ENCODE peak calls at places on chromosomes 16 and 17, in six cellular contexts. One of them, this sample, is unnamed.

GRCh38 chr16:1152651-1153259 is at the start of gene CACNA1H:
- DNase-seq in cardiac fibroblast: no peak
- DNase-seq in left ventricle myocardium inferior: peak; percentile 34
- DNase-seq in sciatic nerve: peak; percentile 66
- DNase-seq in activated T-cell treated with anti-CD3 and anti-CD28 coated beads for 24 hours: peak; percentile 36
- DNase-seq in CD8-positive, alpha-beta T cell: peak; percentile 27
- DNase-seq in this sample: no peak

GRCh38 chr17:7883781-7884386 is 4.7 kb upstream of the CHD3 start:
- DNase-seq in sciatic nerve: no peak
- DNase-seq in activated T-cell treated with anti-CD3 and anti-CD28 coated beads for 24 hours: peak; percentile 27
- DNase-seq in left ventricle myocardium inferior: no peak
- DNase-seq in CD8-positive, alpha-beta T cell: no peak
- DNase-seq in cardiac fibroblast: peak; percentile 42
- DNase-seq in this sample: no peak

GRCh38 chr17:27550291-27550930 is 80.6 kb upstream of the LGALS9 start:
- DNase-seq in activated T-cell treated with anti-CD3 and anti-CD28 coated beads for 24 hours: no peak
- DNase-seq in sciatic nerve: no peak
- DNase-seq in cardiac fibroblast: no peak
- DNase-seq in CD8-positive, alpha-beta T cell: no peak
- DNase-seq in left ventricle myocardium inferior: no peak
- DNase-seq in this sample: no peak

GRCh38 chr17:82414548-82415281 is 3.4 kb upstream of the HEXD start:
- DNase-seq in CD8-positive, alpha-beta T cell: peak; percentile 49
- DNase-seq in cardiac fibroblast: peak; percentile 81
- DNase-seq in left ventricle myocardium inferior: peak; percentile 76
- DNase-seq in sciatic nerve: peak; percentile 86
- DNase-seq in activated T-cell treated with anti-CD3 and anti-CD28 coated beads for 24 hours: peak; percentile 64
- DNase-seq in this sample: no peak

GRCh38 chr16:85812811-85813700 is 13.6 kb downstream of the COX4I1 start:
- DNase-seq in CD8-positive, alpha-beta T cell: no peak
- DNase-seq in activated T-cell treated with anti-CD3 and anti-CD28 coated beads for 24 hours: no peak
- DNase-seq in sciatic nerve: no peak
- DNase-seq in cardiac fibroblast: no peak
- DNase-seq in left ventricle myocardium inferior: no peak
- DNase-seq in this sample: no peak

GRCh38 chr16:56203052-56203451 is 11.8 kb downstream of the GNAO1 start:
- DNase-seq in cardiac fibroblast: peak; percentile 28
- DNase-seq in sciatic nerve: no peak
- DNase-seq in activated T-cell treated with anti-CD3 and anti-CD28 coated beads for 24 hours: peak; percentile 50
- DNase-seq in left ventricle myocardium inferior: no peak
- DNase-seq in CD8-positive, alpha-beta T cell: no peak
- DNase-seq in this sample: peak; percentile 68

GRCh38 chr17:68320311-68320865 is 29.1 kb downstream of the ARSG start:
- DNase-seq in cardiac fibroblast: no peak
- DNase-seq in left ventricle myocardium inferior: no peak
- DNase-seq in activated T-cell treated with anti-CD3 and anti-CD28 coated beads for 24 hours: no peak
- DNase-seq in sciatic nerve: no peak
- DNase-seq in CD8-positive, alpha-beta T cell: no peak
- DNase-seq in this sample: no peak

GRCh38 chr16:46839986-46840443 is 9.0 kb upstream of the C16orf87 start:
- DNase-seq in activated T-cell treated with anti-CD3 and anti-CD28 coated beads for 24 hours: no peak
- DNase-seq in cardiac fibroblast: no peak
- DNase-seq in left ventricle myocardium inferior: no peak
- DNase-seq in sciatic nerve: no peak
- DNase-seq in CD8-positive, alpha-beta T cell: no peak
- DNase-seq in this sample: no peak

GRCh38 chr17:43816336-43817320 is 16.3 kb downstream of the MPP3 start:
- DNase-seq in CD8-positive, alpha-beta T cell: no peak
- DNase-seq in left ventricle myocardium inferior: no peak
- DNase-seq in cardiac fibroblast: no peak
- DNase-seq in sciatic nerve: no peak
- DNase-seq in activated T-cell treated with anti-CD3 and anti-CD28 coated beads for 24 hours: no peak
- DNase-seq in this sample: no peak

GRCh38 chr17:40846515-40847155 is 20.4 kb downstream of the KRT12 start:
- DNase-seq in cardiac fibroblast: no peak
- DNase-seq in activated T-cell treated with anti-CD3 and anti-CD28 coated beads for 24 hours: no peak
- DNase-seq in sciatic nerve: no peak
- DNase-seq in left ventricle myocardium inferior: no peak
- DNase-seq in CD8-positive, alpha-beta T cell: no peak
- DNase-seq in this sample: no peak

GRCh38 chr16:84841787-84842300 is 22.1 kb downstream of the CRISPLD2 start:
- DNase-seq in left ventricle myocardium inferior: no peak
- DNase-seq in sciatic nerve: no peak
- DNase-seq in CD8-positive, alpha-beta T cell: no peak
- DNase-seq in cardiac fibroblast: no peak
- DNase-seq in activated T-cell treated with anti-CD3 and anti-CD28 coated beads for 24 hours: no peak
- DNase-seq in this sample: no peak

GRCh38 chr17:2423271-2423670 is 22.4 kb upstream of the MNT start:
- DNase-seq in activated T-cell treated with anti-CD3 and anti-CD28 coated beads for 24 hours: no peak
- DNase-seq in cardiac fibroblast: no peak
- DNase-seq in sciatic nerve: no peak
- DNase-seq in CD8-positive, alpha-beta T cell: no peak
- DNase-seq in left ventricle myocardium inferior: no peak
- DNase-seq in this sample: no peak

GRCh38 chr17:45022655-45023339 is 28.6 kb downstream of the DCAKD start:
- DNase-seq in cardiac fibroblast: no peak
- DNase-seq in CD8-positive, alpha-beta T cell: no peak
- DNase-seq in activated T-cell treated with anti-CD3 and anti-CD28 coated beads for 24 hours: no peak
- DNase-seq in left ventricle myocardium inferior: no peak
- DNase-seq in sciatic nerve: no peak
- DNase-seq in this sample: no peak

GRCh38 chr16:12716658-12717057 is 87.0 kb downstream of the CPPED1 start:
- DNase-seq in activated T-cell treated with anti-CD3 and anti-CD28 coated beads for 24 hours: no peak
- DNase-seq in cardiac fibroblast: no peak
- DNase-seq in CD8-positive, alpha-beta T cell: no peak
- DNase-seq in sciatic nerve: no peak
- DNase-seq in left ventricle myocardium inferior: no peak
- DNase-seq in this sample: no peak

GRCh38 chr17:64778367-64779290 is 116.5 kb upstream of the SMURF2 start:
- DNase-seq in cardiac fibroblast: no peak
- DNase-seq in CD8-positive, alpha-beta T cell: no peak
- DNase-seq in activated T-cell treated with anti-CD3 and anti-CD28 coated beads for 24 hours: no peak
- DNase-seq in left ventricle myocardium inferior: peak; percentile 24
- DNase-seq in sciatic nerve: no peak
- DNase-seq in this sample: no peak

GRCh38 chr16:81707411-81708321 is 71.4 kb upstream of the PLCG2 start:
- DNase-seq in sciatic nerve: no peak
- DNase-seq in cardiac fibroblast: peak; percentile 29
- DNase-seq in CD8-positive, alpha-beta T cell: no peak
- DNase-seq in activated T-cell treated with anti-CD3 and anti-CD28 coated beads for 24 hours: no peak
- DNase-seq in left ventricle myocardium inferior: peak; percentile 16
- DNase-seq in this sample: no peak

GRCh38 chr17:16285646-16286008 is 67.6 kb downstream of the CENPV start:
- DNase-seq in CD8-positive, alpha-beta T cell: no peak
- DNase-seq in cardiac fibroblast: no peak
- DNase-seq in left ventricle myocardium inferior: no peak
- DNase-seq in activated T-cell treated with anti-CD3 and anti-CD28 coated beads for 24 hours: no peak
- DNase-seq in sciatic nerve: no peak
- DNase-seq in this sample: no peak

GRCh38 chr17:75864448-75864871 is 9.3 kb upstream of the WBP2 start:
- DNase-seq in cardiac fibroblast: peak; percentile 88
- DNase-seq in CD8-positive, alpha-beta T cell: no peak
- DNase-seq in sciatic nerve: peak; percentile 70
- DNase-seq in left ventricle myocardium inferior: peak; percentile 78
- DNase-seq in activated T-cell treated with anti-CD3 and anti-CD28 coated beads for 24 hours: peak; percentile 28
- DNase-seq in this sample: no peak